ENCODE peak calls at places on chromosomes 3 and 15, in four cellular contexts. L is stimulated activated CD4-positive, alpha-beta T cell treated with anti-CD3 and anti-CD28 coated beads, Interleukin-12 subunit alpha, Interleukin-12 subunit beta, amount 100 ng/mL, for 24 hours; G is tibial nerve; Q is effector memory CD4-positive, alpha-beta T cell. S is an unnamed sample.

GRCh38 chr3:188286087-188286513 is 132.1 kb downstream of the LPP start:
- DNase-seq in L (no peak), G (no peak), Q (no peak), S (peak)

GRCh38 chr3:112871735-112872134 is 25.1 kb upstream of the CD200R1L start:
- DNase-seq in L (no peak), G (no peak), Q (no peak), S (no peak)

GRCh38 chr3:197260491-197261163 is 37.8 kb downstream of the DLG1 start:
- DNase-seq in L (no peak), G (no peak), Q (no peak), S (no peak)

GRCh38 chr3:190492966-190493365 is 20.9 kb upstream of the IL1RAP start:
- DNase-seq in L (no peak), G (no peak), Q (no peak), S (no peak)

GRCh38 chr3:43892061-43892460 is 201.3 kb downstream of the ABHD5 start:
- DNase-seq in L (no peak), G (no peak), Q (no peak), S (no peak)

GRCh38 chr15:26421065-26421464 is 351.8 kb downstream of the GABRB3 start:
- DNase-seq in L (no peak), G (no peak), Q (no peak), S (no peak)

GRCh38 chr3:140470962-140471361 is 206.9 kb upstream of the TRIM42 start:
- DNase-seq in L (no peak), G (no peak), Q (no peak), S (no peak)

GRCh38 chr3:119042162-119042561 is 7.5 kb upstream of the IGSF11 start:
- DNase-seq in L (no peak), G (no peak), Q (no peak), S (no peak)

GRCh38 chr3:46349484-46350261 is 4.2 kb upstream of the CCR2 start:
- DNase-seq in L (no peak), G (no peak), Q (no peak), S (no peak)

GRCh38 chr3:55060921-55061555 is 133.2 kb upstream of the LRTM1 start:
- DNase-seq in L (no peak), G (no peak), Q (no peak), S (no peak)

GRCh38 chr3:194711913-194712312 is 26.2 kb downstream of the FAM43A start:
- DNase-seq in L (no peak), G (no peak), Q (no peak), S (peak)

GRCh38 chr15:91100561-91101355 is 701 bp downstream of the SV2B start:
- DNase-seq in L (no peak), G (no peak), Q (no peak), S (no peak)

GRCh38 chr15:64740361-64741170 is 34.8 kb downstream of the RBPMS2 start:
- DNase-seq in L (no peak), G (no peak), Q (no peak), S (no peak)

GRCh38 chr3:9213019-9213646 is 36.3 kb downstream of the SRGAP3 start:
- DNase-seq in L (no peak), G (no peak), Q (no peak), S (no peak)

GRCh38 chr3:190356246-190356645 is 31.7 kb upstream of the CLDN16 start:
- DNase-seq in L (no peak), G (no peak), Q (no peak), S (no peak)

GRCh38 chr3:25572336-25572735 is 92.4 kb downstream of the TOP2B start:
- DNase-seq in L (no peak), G (no peak), Q (no peak), S (no peak)

GRCh38 chr15:62626903-62627302 is 415.6 kb upstream of the TPM1 start:
- DNase-seq in L (no peak), G (no peak), Q (no peak), S (no peak)

GRCh38 chr3:185460719-185461350 is 38.0 kb downstream of the TMEM41A start:
- DNase-seq in L (no peak), G (no peak), Q (no peak), S (no peak)

GRCh38 chr15:96293446-96293845 is 37.1 kb upstream of the NR2F2 start:
- DNase-seq in L (no peak), G (no peak), Q (no peak), S (no peak)

GRCh38 chr15:39115379-39116057 is 465.4 kb upstream of the THBS1 start:
- DNase-seq in L (no peak), G (no peak), Q (no peak), S (peak)

GRCh38 chr3:71356272-71356671 is 227.3 kb downstream of the FOXP1 start:
- DNase-seq in L (no peak), G (no peak), Q (no peak), S (no peak)

GRCh38 chr3:123347691-123348264 is 101.1 kb downstream of the ADCY5 start:
- DNase-seq in L (no peak), G (no peak), Q (no peak), S (no peak)

GRCh38 chr3:114587973-114588372 is 294.1 kb downstream of the TIGIT start:
- DNase-seq in L (no peak), G (no peak), Q (no peak), S (no peak)

GRCh38 chr15:30791239-30791638 is 112.5 kb upstream of the FAN1 start:
- DNase-seq in L (no peak), G (no peak), Q (no peak), S (no peak)

GRCh38 chr3:127480196-127480933 is 110.2 kb downstream of the TPRA1 start:
- DNase-seq in L (no peak), G (no peak), Q (no peak), S (no peak)

GRCh38 chr3:29642393-29643033 is 361.6 kb downstream of the RBMS3 start:
- DNase-seq in L (no peak), G (no peak), Q (no peak), S (peak)

GRCh38 chr15:79515628-79516027 is 83.5 kb downstream of the MINAR1 start:
- DNase-seq in L (no peak), G (no peak), Q (no peak), S (no peak)

GRCh38 chr3:171099911-171100310 is 73.4 kb upstream of the SLC2A2 start:
- DNase-seq in L (no peak), G (no peak), Q (no peak), S (no peak)

GRCh38 chr3:99810403-99810802 is 7.3 kb upstream of the CMSS1 start:
- DNase-seq in L (no peak), G (no peak), Q (no peak), S (no peak)

GRCh38 chr3:141050576-141050912 is 603 bp upstream of the SPSB4 start:
- DNase-seq in L (peak), G (no peak), Q (no peak), S (no peak)

GRCh38 chr3:66625464-66626216 is 124.8 kb upstream of the LRIG1 start:
- DNase-seq in L (no peak), G (no peak), Q (no peak), S (no peak)

GRCh38 chr15:40847225-40847961 is 3.5 kb downstream of the SPINT1 start:
- DNase-seq in L (no peak), G (no peak), Q (no peak), S (no peak)

GRCh38 chr3:13273604-13274105 is 146.5 kb downstream of the NUP210 start:
- DNase-seq in L (no peak), G (no peak), Q (no peak), S (no peak)

GRCh38 chr3:149596136-149596770 is 61.6 kb downstream of the WWTR1 start:
- DNase-seq in L (no peak), G (no peak), Q (no peak), S (no peak)

GRCh38 chr3:189838291-189838690 is 207.1 kb downstream of the TP63 start:
- DNase-seq in L (no peak), G (no peak), Q (no peak), S (no peak)

S was measured in epithelial cell of prostate.